ENCODE peak calls at places on chromosomes 11 and 22, in nine cellular contexts. O is WERI-Rb-1, L is thoracic aorta, X is AG10803, P is fibroblast of villous mesenchyme, Y is cardiac fibroblast, J is heart left ventricle, E is brain microvascular endothelial cell, U is AG04449. D is an unnamed sample.

GRCh38 chr22:48744283-48744641 is 1083.4 kb downstream of the BRD1 start:
- DNase-seq in O (no peak), L (no peak), X (no peak), P (no peak), Y (no peak), J (no peak), E (no peak), U (no peak), D (no peak)

GRCh38 chr11:126104420-126104819 is 41.8 kb upstream of the CDON start:
- DNase-seq in O (peak; percentile 65), L (no peak), X (no peak), P (no peak), Y (no peak), J (no peak), E (no peak), U (no peak), D (no peak)

GRCh38 chr11:33941637-33942160 is 49.8 kb upstream of the LMO2 start:
- DNase-seq in O (no peak), L (peak; percentile 8), X (peak; percentile 11), P (peak; percentile 1), Y (peak; percentile 78), J (peak; percentile 37), E (peak; percentile 85), U (no peak), D (no peak)

GRCh38 chr11:66609951-66610617 is 6.3 kb upstream of the RBM14 start:
- DNase-seq in O (peak; percentile 76), L (no peak), X (no peak), P (no peak), Y (no peak), J (no peak), E (no peak), U (no peak), D (no peak)

GRCh38 chr11:134120143-134120850 is 51.4 kb downstream of the JAM3 start:
- DNase-seq in O (no peak), L (no peak), X (peak; percentile 96), P (peak; percentile 97), Y (peak; percentile 93), J (peak; percentile 79), E (peak; percentile 93), U (peak; percentile 64), D (peak; percentile 86)

GRCh38 chr11:20058749-20059458 is 101.4 kb downstream of the DBX1 start:
- DNase-seq in O (no peak), L (no peak), X (peak; percentile 25), P (no peak), Y (peak; percentile 16), J (no peak), E (no peak), U (no peak), D (no peak)

GRCh38 chr11:48272551-48273080 is 9.0 kb downstream of the OR4X1 start:
- DNase-seq in O (no peak), L (no peak), X (no peak), P (no peak), Y (no peak), J (no peak), E (no peak), U (no peak), D (no peak)

GRCh38 chr11:6333112-6333511 is 12.8 kb upstream of the CAVIN3 start:
- DNase-seq in O (no peak), L (no peak), X (peak; percentile 15), P (no peak), Y (no peak), J (no peak), E (no peak), U (no peak), D (no peak)

GRCh38 chr11:126060651-126061220 is 1.9 kb downstream of the CDON start:
- DNase-seq in O (no peak), L (no peak), X (no peak), P (no peak), Y (no peak), J (no peak), E (no peak), U (no peak), D (no peak)

GRCh38 chr11:128375941-128376340 is 211.4 kb downstream of the ETS1 start:
- DNase-seq in O (no peak), L (no peak), X (no peak), P (no peak), Y (no peak), J (no peak), E (no peak), U (no peak), D (no peak)

GRCh38 chr11:59822989-59823566 is 12.5 kb upstream of the MRPL16 start:
- DNase-seq in O (peak; percentile 46), L (no peak), X (peak; percentile 67), P (peak; percentile 70), Y (peak; percentile 80), J (no peak), E (peak; percentile 69), U (no peak), D (no peak)

GRCh38 chr11:20963596-20963995 is 294.2 kb downstream of the NELL1 start:
- DNase-seq in O (no peak), L (no peak), X (no peak), P (no peak), Y (peak; percentile 2), J (no peak), E (no peak), U (no peak), D (no peak)

GRCh38 chr22:24515025-24515338 is 19.9 kb downstream of the UPB1 start:
- DNase-seq in O (no peak), L (no peak), X (no peak), P (no peak), Y (no peak), J (no peak), E (no peak), U (no peak), D (no peak)

GRCh38 chr11:35210886-35211546 is 72.0 kb downstream of the CD44 start:
- DNase-seq in O (no peak), L (no peak), X (peak; percentile 17), P (no peak), Y (peak; percentile 28), J (no peak), E (no peak), U (no peak), D (no peak)

GRCh38 chr11:122733301-122733686 is 77.8 kb downstream of the UBASH3B start:
- DNase-seq in O (no peak), L (no peak), X (peak; percentile 44), P (peak; percentile 80), Y (peak; percentile 89), J (peak; percentile 73), E (peak; percentile 98), U (no peak), D (peak; percentile 93)

GRCh38 chr11:75565221-75565814 is 3.3 kb downstream of the SERPINH1 start:
- DNase-seq in O (no peak), L (no peak), X (peak; percentile 81), P (peak; percentile 80), Y (peak; percentile 88), J (peak; percentile 76), E (peak; percentile 77), U (no peak), D (no peak)

GRCh38 chr11:67999704-68000103 is 4.2 kb downstream of the UNC93B1 start:
- DNase-seq in O (no peak), L (no peak), X (no peak), P (no peak), Y (no peak), J (no peak), E (no peak), U (no peak), D (no peak)

GRCh38 chr22:24503137-24503850 is 8.2 kb downstream of the UPB1 start:
- DNase-seq in O (peak; percentile 73), L (no peak), X (peak; percentile 56), P (peak; percentile 64), Y (peak; percentile 72), J (peak; percentile 60), E (peak; percentile 68), U (no peak), D (no peak)

GRCh38 chr11:134397304-134398078 is 14.6 kb downstream of the B3GAT1 start:
- DNase-seq in O (no peak), L (no peak), X (no peak), P (no peak), Y (no peak), J (no peak), E (no peak), U (no peak), D (no peak)

GRCh38 chr11:123351375-123351774 is 78.7 kb upstream of the GRAMD1B start:
- DNase-seq in O (peak; percentile 97), L (no peak), X (no peak), P (peak; percentile 1), Y (no peak), J (peak; percentile 64), E (no peak), U (no peak), D (no peak)

GRCh38 chr22:21937041-21937820 is 15.4 kb downstream of the PPM1F start:
- DNase-seq in O (no peak), L (no peak), X (peak; percentile 29), P (no peak), Y (peak; percentile 38), J (peak; percentile 59), E (no peak), U (no peak), D (no peak)
- H3K4me3 ChIP-seq in O (no peak overlapping the region), L (peak overlapping the region; percentile 80), X (peak overlapping the region; percentile 68), P (peak overlapping the region; percentile 78), Y (peak overlapping the region; percentile 8), J (peak overlapping the region; percentile 66), E (peak overlapping the region; percentile 65), U (peak overlapping the region; percentile 3), D (no peak overlapping the region)

DNA sequence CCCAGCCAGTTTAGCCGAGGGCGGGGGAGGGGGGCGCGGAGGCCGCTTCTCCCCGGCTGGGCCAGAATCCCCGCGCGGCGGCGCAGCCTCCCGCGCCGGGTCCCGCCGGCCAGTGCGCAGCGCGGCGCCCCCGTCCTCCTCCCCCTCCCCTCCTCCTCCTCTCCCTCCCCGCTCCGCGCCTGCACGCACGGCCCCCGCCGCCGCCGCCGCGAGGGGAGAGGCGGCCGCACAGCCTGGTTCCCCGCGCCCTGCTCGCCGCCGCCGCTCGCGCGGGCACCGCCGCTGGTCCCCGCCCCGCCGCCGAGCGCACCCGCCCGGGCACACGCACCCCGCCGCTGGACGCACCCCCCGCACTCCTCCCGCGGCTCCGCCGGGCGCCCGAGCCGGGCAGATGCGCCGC is at the start of gene FLRT1:
- DNase-seq in O (no peak), L (no peak), X (no peak), P (no peak), Y (no peak), J (no peak), E (no peak), U (no peak), D (no peak)
- H3K4me3 ChIP-seq in O (peak within 1 kb of the TSS; percentile 47), L (peak within 1 kb of the TSS; percentile 71), X (peak within 1 kb of the TSS; percentile 43), P (peak within 1 kb of the TSS; percentile 23), Y (peak within 1 kb of the TSS; percentile 17), J (peak within 1 kb of the TSS; percentile 65), E (peak within 1 kb of the TSS; percentile 9), U (peak within 1 kb of the TSS; percentile 54), D (peak within 1 kb of the TSS; percentile 49)

GRCh38 chr22:37241351-37242142 is 2.5 kb downstream of the RAC2 start:
- DNase-seq in O (no peak), L (no peak), X (no peak), P (no peak), Y (no peak), J (no peak), E (no peak), U (no peak), D (no peak)
- H3K4me3 ChIP-seq in O (no peak overlapping the region), L (peak overlapping the region; percentile 2), X (no peak overlapping the region), P (no peak overlapping the region), Y (no peak overlapping the region), J (no peak overlapping the region), E (no peak overlapping the region), U (no peak overlapping the region), D (no peak overlapping the region)

GRCh38 chr11:130415719-130416536 is 12.5 kb downstream of the ADAMTS8 start:
- DNase-seq in O (no peak), L (no peak), X (no peak), P (no peak), Y (no peak), J (no peak), E (no peak), U (no peak), D (no peak)
- H3K4me3 ChIP-seq in O (no peak overlapping the region), L (no peak overlapping the region), X (no peak overlapping the region), P (no peak overlapping the region), Y (no peak overlapping the region), J (no peak overlapping the region), E (no peak overlapping the region), U (no peak overlapping the region), D (no peak overlapping the region)